ENCODE peak calls at places on chromosomes 6 and 20, in four cellular contexts. G is Panc1, W is spleen, T is IMR-90. X is an unnamed sample.

GRCh38 chr6:7086488-7086887 is 21.3 kb upstream of the RREB1 start:
- DNase-seq in W (peak; percentile 81), G (no peak), T (peak; percentile 28), X (no peak)

GRCh38 chr6:156719395-156719719 is 57.8 kb upstream of the ARID1B start:
- DNase-seq in G (no peak), T (no peak), W (no peak), X (no peak)

GRCh38 chr20:47355489-47356219 is 845 bp downstream of the ZMYND8 start:
- DNase-seq in W (peak; percentile 41), G (no peak), T (no peak), X (no peak)

GRCh38 chr6:132188865-132189264 is 212.4 kb downstream of the MOXD1 start:
- DNase-seq in T (peak; percentile 87), G (no peak), W (no peak), X (peak; percentile 64)

GRCh38 chr20:40835321-40835720 is 146.3 kb upstream of the MAFB start:
- DNase-seq in T (no peak), G (no peak), W (no peak), X (no peak)

GRCh38 chr6:17394192-17394611 is 807 bp downstream of the CAP2 start:
- DNase-seq in T (peak; percentile 79), W (no peak), G (no peak), X (no peak)

GRCh38 chr6:14121936-14122344 is 4.4 kb downstream of the CD83 start:
- DNase-seq in T (no peak), G (no peak), W (no peak), X (no peak)

GRCh38 chr6:42387336-42387735 is 64.4 kb downstream of the TRERF1 start:
- DNase-seq in T (no peak), G (no peak), W (no peak), X (no peak)

GRCh38 chr6:10901751-10902150 is 14.9 kb downstream of the SYCP2L start:
- DNase-seq in G (no peak), T (no peak), W (no peak), X (no peak)

GRCh38 chr20:57888591-57888990 is 178.8 kb upstream of the PMEPA1 start:
- DNase-seq in T (no peak), G (no peak), W (no peak), X (no peak)

GRCh38 chr6:154731296-154732218 is 1.7 kb upstream of the SCAF8 start:
- DNase-seq in T (no peak), G (no peak), W (no peak), X (no peak)

GRCh38 chr6:99013145-99013544 is 65.4 kb upstream of the FBXL4 start:
- DNase-seq in T (peak; percentile 97), W (no peak), G (no peak), X (peak; percentile 88)

GRCh38 chr6:14713008-14713452 is 532.8 kb upstream of the JARID2 start:
- DNase-seq in G (no peak), W (no peak), T (peak; percentile 91), X (peak; percentile 89)

GRCh38 chr6:4253604-4254211 is 118.3 kb upstream of the ECI2 start:
- DNase-seq in G (no peak), W (no peak), T (peak; percentile 83), X (peak; percentile 51)

GRCh38 chr6:37256692-37257319 is 766 bp upstream of the TBC1D22B start:
- DNase-seq in G (no peak), T (peak; percentile 66), W (no peak), X (no peak)

GRCh38 chr20:50799890-50800550 is 5.2 kb downstream of the BCAS4 start:
- DNase-seq in G (no peak), T (no peak), W (peak; percentile 65), X (no peak)

GRCh38 chr6:19892250-19892649 is 55.1 kb downstream of the ID4 start:
- DNase-seq in G (no peak), W (no peak), T (no peak), X (no peak)

GRCh38 chr6:82555801-82556200 is 192.2 kb downstream of the TPBG start:
- DNase-seq in G (no peak), T (peak; percentile 19), W (no peak), X (no peak)

GRCh38 chr6:112149719-112150263 is 62.4 kb downstream of the FAM229B start:
- DNase-seq in G (no peak), W (no peak), T (peak; percentile 83), X (no peak)

GRCh38 chr6:34132486-34133185 is 13.3 kb downstream of the GRM4 start:
- DNase-seq in T (peak; percentile 23), G (no peak), W (no peak), X (no peak)

GRCh38 chr6:41594766-41595165 is 43.5 kb upstream of the MDFI start:
- DNase-seq in T (no peak), W (no peak), G (no peak), X (no peak)

GRCh38 chr6:7433211-7433610 is 43.6 kb downstream of the RIOK1 start:
- DNase-seq in W (no peak), G (no peak), T (no peak), X (no peak)

GRCh38 chr6:7697820-7698623 is 27.9 kb upstream of the BMP6 start:
- DNase-seq in T (peak; percentile 97), W (no peak), G (no peak), X (peak; percentile 98)

GRCh38 chr6:155311076-155311475 is 3.2 kb downstream of the TFB1M start:
- DNase-seq in W (no peak), G (no peak), T (peak; percentile 18), X (no peak)

GRCh38 chr6:85354761-85355618 is 94.9 kb upstream of the NT5E start:
- DNase-seq in T (peak; percentile 72), G (peak; percentile 75), W (peak; percentile 84), X (peak; percentile 33)

GRCh38 chr6:141562181-141562800 is 570.4 kb upstream of the GJE1 start:
- DNase-seq in T (no peak), G (no peak), W (peak; percentile 74), X (no peak)
- H3K4me3 ChIP-seq in T (peak overlapping the region; percentile 4), G (peak overlapping the region; percentile 24), W (peak overlapping the region; percentile 62), X (peak overlapping the region; percentile 29)

GRCh38 chr6:5765141-5765760 is 241.5 kb downstream of the NRN1 start:
- DNase-seq in G (no peak), W (no peak), T (no peak), X (no peak)
- H3K4me3 ChIP-seq in G (no peak overlapping the region), W (no peak overlapping the region), T (no peak overlapping the region), X (no peak overlapping the region)

DNA sequence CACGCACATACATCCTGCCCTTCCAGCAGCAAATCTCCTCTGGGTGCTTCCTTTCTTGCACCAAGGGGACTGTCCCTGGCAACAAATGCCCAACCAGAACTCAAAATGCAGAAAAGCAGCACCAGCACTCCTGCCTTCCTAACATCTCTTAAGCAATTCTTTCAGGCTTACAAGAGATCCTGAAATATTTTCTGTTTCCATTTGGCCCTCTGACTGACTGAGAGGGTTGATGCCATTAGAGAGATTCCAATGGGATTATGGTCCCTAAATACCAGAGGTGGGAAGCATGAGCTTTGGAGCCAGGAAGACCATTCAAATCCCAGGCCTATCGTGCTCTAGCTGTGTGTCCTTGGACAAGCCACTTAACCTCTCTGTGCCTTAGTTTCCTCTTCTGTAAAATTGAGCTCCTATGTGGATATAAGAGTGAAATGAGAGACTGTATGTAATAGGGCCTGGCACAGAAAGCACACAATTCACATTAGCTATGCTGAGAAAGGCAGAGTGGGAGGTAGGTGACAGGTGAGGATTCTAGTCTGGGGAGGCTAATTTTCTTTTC is 56.8 kb downstream of the PRDM1 start:
- DNase-seq in G (no peak), T (no peak), W (no peak), X (no peak)
- H3K4me3 ChIP-seq in G (no peak overlapping the region), T (no peak overlapping the region), W (no peak overlapping the region), X (no peak overlapping the region)

GRCh38 chr6:150179030-150179429 is 36.2 kb downstream of the PPP1R14C start:
- DNase-seq in G (no peak), T (no peak), W (no peak), X (no peak)

GRCh38 chr6:150175611-150176151 is 32.8 kb downstream of the PPP1R14C start:
- DNase-seq in W (no peak), T (no peak), G (no peak), X (no peak)

GRCh38 chr6:150176152-150176551 is 33.3 kb downstream of the PPP1R14C start:
- DNase-seq in G (no peak), W (no peak), T (no peak), X (no peak)

GRCh38 chr6:150177260-150178246 is 34.7 kb downstream of the PPP1R14C start:
- DNase-seq in G (no peak), W (no peak), T (peak; percentile 9), X (peak; percentile 59)

DNA sequence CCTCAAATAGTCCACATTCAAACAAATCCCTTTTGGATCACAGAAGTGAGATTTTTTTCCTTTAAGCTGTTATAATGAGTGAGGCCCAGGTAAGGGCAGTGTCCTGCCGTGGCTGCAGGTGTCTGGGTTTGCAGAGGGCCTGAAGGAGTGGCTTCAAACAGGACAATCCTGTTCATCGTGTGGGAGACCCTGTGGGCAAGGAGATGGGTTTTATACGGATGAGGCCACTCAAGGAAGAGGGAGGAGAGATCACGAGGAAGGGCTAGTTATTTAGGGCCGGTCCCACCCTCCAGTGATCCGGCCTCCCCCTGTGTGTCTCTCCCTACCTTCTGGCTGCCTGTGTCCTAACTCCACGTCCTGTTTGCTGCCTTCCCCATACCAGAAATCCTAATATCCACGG is 33.8 kb downstream of the PPP1R14C start:
- DNase-seq in G (no peak), W (no peak), T (no peak), X (no peak)
- H3K4me3 ChIP-seq in G (no peak overlapping the region), W (no peak overlapping the region), T (no peak overlapping the region), X (no peak overlapping the region)

DNA sequence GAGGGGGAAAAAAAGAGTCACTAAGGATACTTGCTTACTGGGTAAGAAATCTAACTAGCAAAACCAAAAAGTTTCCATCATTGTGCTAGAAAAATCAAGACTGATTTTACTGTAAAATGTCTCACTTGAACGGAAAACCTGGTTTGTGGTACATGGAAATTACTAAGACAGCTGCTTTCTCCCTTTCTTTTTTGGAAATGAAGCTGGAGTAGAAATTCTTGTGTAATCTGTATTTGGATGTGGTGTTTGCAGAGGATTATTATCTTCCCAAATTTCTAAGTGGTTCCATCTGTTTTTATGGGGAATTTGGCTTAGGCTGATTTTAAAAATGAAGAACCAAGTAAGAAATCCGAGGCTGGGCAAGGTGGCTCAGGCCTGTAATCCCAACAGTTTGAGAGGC is 20.4 kb downstream of the EPB41L2 start:
- DNase-seq in T (no peak), W (no peak), G (no peak), X (no peak)
- H3K4me3 ChIP-seq in T (no peak overlapping the region), W (no peak overlapping the region), G (no peak overlapping the region), X (no peak overlapping the region)

X was measured in skeletal muscle cell.